ENCODE peak calls at places on chromosomes 2 and 18, in ten cellular contexts. One of them, this sample, is unnamed.

GRCh38 chr2:58923869-58924268 is 682.7 kb upstream of the FANCL start:
- DNase-seq in A549: peak; percentile 32
- DNase-seq in brain microvascular endothelial cell: peak; percentile 89
- DNase-seq in GM13977: no peak
- DNase-seq in lower lobe of right lung: no peak
- DNase-seq in K562: no peak
- DNase-seq in glutamatergic neuron: no peak
- DNase-seq in H9: no peak
- DNase-seq in upper lobe of left lung: no peak
- DNase-seq in GM10248: no peak
- DNase-seq in this sample: peak; percentile 97

GRCh38 chr2:165239230-165239629 is at the start of gene SCN2A:
- DNase-seq in upper lobe of left lung: no peak
- DNase-seq in K562: peak; percentile 7
- DNase-seq in GM13977: peak; percentile 9
- DNase-seq in H9: no peak
- DNase-seq in GM10248: peak; percentile 4
- DNase-seq in glutamatergic neuron: no peak
- DNase-seq in A549: peak; percentile 68
- DNase-seq in brain microvascular endothelial cell: peak; percentile 62
- DNase-seq in lower lobe of right lung: no peak
- DNase-seq in this sample: peak; percentile 42

GRCh38 chr2:238237441-238237840 is 2.4 kb downstream of the HES6 start:
- DNase-seq in brain microvascular endothelial cell: no peak
- DNase-seq in K562: no peak
- DNase-seq in GM10248: no peak
- DNase-seq in A549: no peak
- DNase-seq in lower lobe of right lung: no peak
- DNase-seq in H9: no peak
- DNase-seq in upper lobe of left lung: peak; percentile 15
- DNase-seq in glutamatergic neuron: no peak
- DNase-seq in GM13977: no peak
- DNase-seq in this sample: no peak

GRCh38 chr18:7750095-7750663 is 183.1 kb downstream of the PTPRM start:
- DNase-seq in A549: no peak
- DNase-seq in glutamatergic neuron: no peak
- DNase-seq in brain microvascular endothelial cell: no peak
- DNase-seq in H9: no peak
- DNase-seq in GM10248: no peak
- DNase-seq in GM13977: no peak
- DNase-seq in upper lobe of left lung: no peak
- DNase-seq in K562: no peak
- DNase-seq in lower lobe of right lung: no peak
- DNase-seq in this sample: no peak

GRCh38 chr2:233098615-233099014 is 38.5 kb downstream of the INPP5D start:
- DNase-seq in A549: no peak
- DNase-seq in GM10248: no peak
- DNase-seq in brain microvascular endothelial cell: no peak
- DNase-seq in glutamatergic neuron: peak; percentile 62
- DNase-seq in lower lobe of right lung: no peak
- DNase-seq in K562: no peak
- DNase-seq in GM13977: no peak
- DNase-seq in H9: peak; percentile 62
- DNase-seq in upper lobe of left lung: no peak
- DNase-seq in this sample: no peak

GRCh38 chr2:237707859-237708398 is 80.5 kb downstream of the LRRFIP1 start:
- DNase-seq in K562: no peak
- DNase-seq in lower lobe of right lung: no peak
- DNase-seq in H9: no peak
- DNase-seq in upper lobe of left lung: no peak
- DNase-seq in brain microvascular endothelial cell: no peak
- DNase-seq in glutamatergic neuron: no peak
- DNase-seq in GM10248: no peak
- DNase-seq in A549: no peak
- DNase-seq in GM13977: no peak
- DNase-seq in this sample: no peak

GRCh38 chr2:41498791-41499190 is 549.0 kb upstream of the PKDCC start:
- DNase-seq in H9: no peak
- DNase-seq in upper lobe of left lung: no peak
- DNase-seq in A549: no peak
- DNase-seq in glutamatergic neuron: no peak
- DNase-seq in GM13977: no peak
- DNase-seq in GM10248: no peak
- DNase-seq in brain microvascular endothelial cell: no peak
- DNase-seq in lower lobe of right lung: no peak
- DNase-seq in K562: no peak
- DNase-seq in this sample: no peak

GRCh38 chr18:57443716-57444115 is 8.5 kb downstream of the ONECUT2 start:
- DNase-seq in A549: no peak
- DNase-seq in K562: no peak
- DNase-seq in upper lobe of left lung: no peak
- DNase-seq in brain microvascular endothelial cell: no peak
- DNase-seq in glutamatergic neuron: no peak
- DNase-seq in H9: no peak
- DNase-seq in GM10248: no peak
- DNase-seq in lower lobe of right lung: no peak
- DNase-seq in GM13977: no peak
- DNase-seq in this sample: no peak

GRCh38 chr18:55794288-55795052 is 206.5 kb upstream of the TCF4 start:
- DNase-seq in GM10248: no peak
- DNase-seq in GM13977: no peak
- DNase-seq in lower lobe of right lung: no peak
- DNase-seq in brain microvascular endothelial cell: no peak
- DNase-seq in A549: no peak
- DNase-seq in upper lobe of left lung: no peak
- DNase-seq in glutamatergic neuron: no peak
- DNase-seq in K562: no peak
- DNase-seq in H9: no peak
- DNase-seq in this sample: no peak

GRCh38 chr2:111054791-111055627 is 65.7 kb upstream of the BCL2L11 start:
- DNase-seq in GM13977: peak; percentile 60
- DNase-seq in brain microvascular endothelial cell: no peak
- DNase-seq in lower lobe of right lung: no peak
- DNase-seq in GM10248: peak; percentile 80
- DNase-seq in H9: no peak
- DNase-seq in K562: no peak
- DNase-seq in glutamatergic neuron: no peak
- DNase-seq in upper lobe of left lung: no peak
- DNase-seq in A549: no peak
- DNase-seq in this sample: no peak

GRCh38 chr2:3491306-3491705 is 28.0 kb downstream of the ADI1 start:
- DNase-seq in glutamatergic neuron: no peak
- DNase-seq in H9: no peak
- DNase-seq in brain microvascular endothelial cell: no peak
- DNase-seq in GM10248: peak; percentile 18
- DNase-seq in GM13977: no peak
- DNase-seq in A549: no peak
- DNase-seq in lower lobe of right lung: peak; percentile 10
- DNase-seq in upper lobe of left lung: no peak
- DNase-seq in K562: no peak
- DNase-seq in this sample: no peak

GRCh38 chr2:211086049-211086448 is 529.6 kb downstream of the CPS1 start:
- DNase-seq in upper lobe of left lung: no peak
- DNase-seq in glutamatergic neuron: no peak
- DNase-seq in GM10248: no peak
- DNase-seq in lower lobe of right lung: no peak
- DNase-seq in A549: no peak
- DNase-seq in GM13977: no peak
- DNase-seq in K562: no peak
- DNase-seq in brain microvascular endothelial cell: no peak
- DNase-seq in H9: no peak
- DNase-seq in this sample: no peak

GRCh38 chr2:211089127-211089526 is 532.7 kb downstream of the CPS1 start:
- DNase-seq in K562: no peak
- DNase-seq in GM10248: no peak
- DNase-seq in GM13977: no peak
- DNase-seq in lower lobe of right lung: no peak
- DNase-seq in upper lobe of left lung: no peak
- DNase-seq in A549: no peak
- DNase-seq in brain microvascular endothelial cell: no peak
- DNase-seq in H9: no peak
- DNase-seq in glutamatergic neuron: no peak
- DNase-seq in this sample: no peak

DNA sequence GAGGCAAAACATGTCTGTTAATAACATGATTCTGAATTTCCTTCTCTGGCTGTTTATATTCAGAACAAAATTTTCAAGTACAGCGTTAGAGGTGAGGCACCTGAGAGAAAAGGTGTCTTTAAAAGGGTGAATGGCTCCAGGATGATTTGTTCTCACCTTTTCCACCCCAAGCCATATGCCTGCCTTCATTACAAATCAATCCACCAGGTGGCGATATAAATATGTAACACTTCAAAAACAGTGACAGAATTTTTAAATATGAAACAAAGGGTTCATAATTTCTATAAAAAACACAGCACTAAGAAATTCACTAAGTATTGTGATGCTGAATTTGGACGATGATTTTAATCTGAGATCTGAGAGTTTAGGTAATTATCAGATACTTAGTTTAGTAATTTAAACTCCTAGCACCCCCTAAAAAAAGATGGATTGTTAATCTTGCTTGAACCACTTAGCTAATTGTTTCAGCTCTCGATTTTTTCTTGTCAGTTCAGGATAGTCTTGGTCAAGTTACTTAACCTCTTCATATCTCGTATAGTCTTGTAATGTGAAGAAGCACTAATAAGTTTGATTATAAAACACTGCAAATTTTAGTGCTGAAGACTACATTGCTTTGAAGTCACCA is 528.8 kb downstream of the CPS1 start:
- DNase-seq in GM13977: peak; percentile 11
- DNase-seq in lower lobe of right lung: no peak
- DNase-seq in H9: no peak
- DNase-seq in K562: peak; percentile 3
- DNase-seq in GM10248: peak; percentile 10
- DNase-seq in glutamatergic neuron: no peak
- DNase-seq in upper lobe of left lung: no peak
- DNase-seq in brain microvascular endothelial cell: peak; percentile 22
- DNase-seq in A549: peak; percentile 33
- DNase-seq in this sample: peak; percentile 17
- TF ChIP-seq CTCF in GM13977: peak; percentile 56
- TF ChIP-seq CTCF in lower lobe of right lung: peak; percentile 48
- TF ChIP-seq CTCF in H9: peak; percentile 78
- TF ChIP-seq CTCF in K562: no peak
- TF ChIP-seq CTCF in GM10248: peak; percentile 55
- TF ChIP-seq CTCF in glutamatergic neuron: peak; percentile 80
- TF ChIP-seq CTCF in upper lobe of left lung: peak; percentile 37
- TF ChIP-seq CTCF in brain microvascular endothelial cell: peak; percentile 59
- TF ChIP-seq CTCF in A549: peak; percentile 69
- TF ChIP-seq CTCF in this sample: peak; percentile 75

GRCh38 chr18:33839452-33840225 is 261.6 kb downstream of the ASXL3 start:
- DNase-seq in brain microvascular endothelial cell: peak; percentile 50
- DNase-seq in GM10248: peak; percentile 32
- DNase-seq in GM13977: peak; percentile 37
- DNase-seq in K562: peak; percentile 36
- DNase-seq in H9: no peak
- DNase-seq in lower lobe of right lung: no peak
- DNase-seq in A549: peak; percentile 33
- DNase-seq in upper lobe of left lung: no peak
- DNase-seq in glutamatergic neuron: no peak
- DNase-seq in this sample: no peak
- TF ChIP-seq CTCF in brain microvascular endothelial cell: peak; percentile 75
- TF ChIP-seq CTCF in GM10248: peak; percentile 76
- TF ChIP-seq CTCF in GM13977: peak; percentile 72
- TF ChIP-seq CTCF in K562: peak; percentile 4
- TF ChIP-seq CTCF in H9: peak; percentile 84
- TF ChIP-seq CTCF in lower lobe of right lung: peak; percentile 61
- TF ChIP-seq CTCF in A549: no peak
- TF ChIP-seq CTCF in upper lobe of left lung: no peak
- TF ChIP-seq CTCF in glutamatergic neuron: peak; percentile 86
- TF ChIP-seq CTCF in this sample: peak; percentile 64

GRCh38 chr2:214376631-214377624 is 33.9 kb upstream of the VWC2L start:
- DNase-seq in upper lobe of left lung: no peak
- DNase-seq in H9: no peak
- DNase-seq in K562: no peak
- DNase-seq in GM10248: no peak
- DNase-seq in glutamatergic neuron: no peak
- DNase-seq in lower lobe of right lung: no peak
- DNase-seq in brain microvascular endothelial cell: peak; percentile 72
- DNase-seq in GM13977: no peak
- DNase-seq in A549: no peak
- DNase-seq in this sample: no peak

GRCh38 chr2:214382229-214382628 is 28.6 kb upstream of the VWC2L start:
- DNase-seq in H9: no peak
- DNase-seq in K562: no peak
- DNase-seq in lower lobe of right lung: no peak
- DNase-seq in GM10248: no peak
- DNase-seq in brain microvascular endothelial cell: no peak
- DNase-seq in GM13977: no peak
- DNase-seq in upper lobe of left lung: no peak
- DNase-seq in A549: no peak
- DNase-seq in glutamatergic neuron: no peak
- DNase-seq in this sample: no peak

GRCh38 chr2:214379227-214379626 is 31.6 kb upstream of the VWC2L start:
- DNase-seq in upper lobe of left lung: no peak
- DNase-seq in GM13977: no peak
- DNase-seq in lower lobe of right lung: no peak
- DNase-seq in GM10248: no peak
- DNase-seq in H9: no peak
- DNase-seq in K562: no peak
- DNase-seq in brain microvascular endothelial cell: no peak
- DNase-seq in A549: no peak
- DNase-seq in glutamatergic neuron: no peak
- DNase-seq in this sample: no peak

DNA sequence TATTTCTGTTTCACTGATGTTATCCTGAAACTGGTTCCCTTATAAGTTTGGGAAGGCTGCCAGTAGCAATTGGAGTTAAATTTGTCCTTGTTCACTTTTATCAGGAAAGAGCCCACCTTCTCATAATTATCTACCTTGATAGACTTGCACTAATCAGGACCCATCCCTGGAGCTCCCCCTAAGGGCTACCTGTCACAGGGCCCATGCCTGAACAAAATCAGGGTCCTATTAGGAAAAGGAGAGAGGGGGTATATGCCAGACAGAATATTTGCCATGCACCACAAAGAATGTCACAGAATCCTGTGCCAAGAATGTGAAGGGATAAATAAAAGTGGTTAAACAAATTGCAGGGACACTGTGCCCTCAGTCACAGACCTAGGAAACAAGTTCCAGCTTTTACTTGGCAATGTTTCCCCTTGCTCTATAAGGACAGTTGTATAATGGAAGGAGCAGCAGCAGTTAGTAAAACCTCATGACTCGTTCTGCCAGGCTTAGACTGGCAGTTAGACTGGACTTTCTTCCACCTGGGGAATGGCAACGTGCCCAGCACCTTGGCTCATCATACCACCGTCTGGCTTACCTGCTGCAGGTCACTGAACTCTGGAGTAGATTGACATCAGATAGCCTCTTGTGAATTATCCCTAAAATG is 32.3 kb upstream of the VWC2L start:
- DNase-seq in brain microvascular endothelial cell: no peak
- DNase-seq in H9: peak; percentile 30
- DNase-seq in GM13977: no peak
- DNase-seq in GM10248: no peak
- DNase-seq in A549: no peak
- DNase-seq in lower lobe of right lung: no peak
- DNase-seq in glutamatergic neuron: no peak
- DNase-seq in upper lobe of left lung: no peak
- DNase-seq in K562: no peak
- DNase-seq in this sample: no peak
- TF ChIP-seq CTCF in brain microvascular endothelial cell: peak; percentile 17
- TF ChIP-seq CTCF in H9: peak; percentile 56
- TF ChIP-seq CTCF in GM13977: no peak
- TF ChIP-seq CTCF in GM10248: no peak
- TF ChIP-seq CTCF in A549: no peak
- TF ChIP-seq CTCF in lower lobe of right lung: no peak
- TF ChIP-seq CTCF in glutamatergic neuron: no peak
- TF ChIP-seq CTCF in upper lobe of left lung: no peak
- TF ChIP-seq CTCF in K562: no peak
- TF ChIP-seq CTCF in this sample: no peak

GRCh38 chr2:219247678-219248642 is 2.7 kb downstream of the STK16 start:
- DNase-seq in upper lobe of left lung: peak; percentile 58
- DNase-seq in GM10248: no peak
- DNase-seq in brain microvascular endothelial cell: no peak
- DNase-seq in K562: peak; percentile 9
- DNase-seq in GM13977: no peak
- DNase-seq in lower lobe of right lung: no peak
- DNase-seq in A549: peak; percentile 53
- DNase-seq in H9: no peak
- DNase-seq in glutamatergic neuron: no peak
- DNase-seq in this sample: no peak
- TF ChIP-seq CTCF in upper lobe of left lung: no peak
- TF ChIP-seq CTCF in GM10248: no peak
- TF ChIP-seq CTCF in brain microvascular endothelial cell: no peak
- TF ChIP-seq CTCF in K562: peak; percentile 16
- TF ChIP-seq CTCF in GM13977: no peak
- TF ChIP-seq CTCF in lower lobe of right lung: no peak
- TF ChIP-seq CTCF in A549: no peak
- TF ChIP-seq CTCF in H9: no peak
- TF ChIP-seq CTCF in glutamatergic neuron: no peak
- TF ChIP-seq CTCF in this sample: no peak